ENCODE peak calls at places on chromosomes 13 and 19, in six cellular contexts. One of them, this sample, is unnamed.
A peak's percentile ranks its signal among the peaks of the same experiment; 100 is the strongest.

GRCh38 chr19:513368-514165 is 6.3 kb downstream of the TPGS1 start:
- DNase-seq in IMR-90: no peak
- DNase-seq in trophoblast cell: no peak
- DNase-seq in H1: no peak
- DNase-seq in neuronal stem cell: no peak
- DNase-seq in mesenchymal stem cell: no peak
- DNase-seq in this sample: no peak

GRCh38 chr13:75771818-75772217 is 135.7 kb downstream of the LMO7 start:
- DNase-seq in IMR-90: peak; percentile 91
- DNase-seq in neuronal stem cell: no peak
- DNase-seq in trophoblast cell: no peak
- DNase-seq in mesenchymal stem cell: peak; percentile 72
- DNase-seq in H1: no peak
- DNase-seq in this sample: no peak

GRCh38 chr19:16889429-16889882 is 657 bp downstream of the F2RL3 start:
- DNase-seq in neuronal stem cell: no peak
- DNase-seq in H1: no peak
- DNase-seq in IMR-90: no peak
- DNase-seq in mesenchymal stem cell: peak; percentile 50
- DNase-seq in trophoblast cell: no peak
- DNase-seq in this sample: no peak

GRCh38 chr19:51739466-51740213 is 12.0 kb downstream of the FPR1 start:
- DNase-seq in trophoblast cell: no peak
- DNase-seq in H1: no peak
- DNase-seq in IMR-90: no peak
- DNase-seq in mesenchymal stem cell: no peak
- DNase-seq in neuronal stem cell: no peak
- DNase-seq in this sample: no peak

GRCh38 chr19:5080030-5080644 is 111.2 kb downstream of the KDM4B start:
- DNase-seq in mesenchymal stem cell: no peak
- DNase-seq in IMR-90: no peak
- DNase-seq in H1: no peak
- DNase-seq in neuronal stem cell: no peak
- DNase-seq in trophoblast cell: no peak
- DNase-seq in this sample: no peak

GRCh38 chr19:32406161-32407003 is 812 bp downstream of the DPY19L3 start:
- DNase-seq in neuronal stem cell: no peak
- DNase-seq in H1: no peak
- DNase-seq in mesenchymal stem cell: peak; percentile 38
- DNase-seq in IMR-90: no peak
- DNase-seq in trophoblast cell: peak; percentile 40
- DNase-seq in this sample: no peak

GRCh38 chr13:30142502-30143211 is 164.7 kb downstream of the KATNAL1 start:
- DNase-seq in mesenchymal stem cell: peak; percentile 99
- DNase-seq in IMR-90: peak; percentile 99
- DNase-seq in trophoblast cell: peak; percentile 97
- DNase-seq in H1: no peak
- DNase-seq in neuronal stem cell: no peak
- DNase-seq in this sample: peak; percentile 45

GRCh38 chr19:38270587-38271167 is 6.3 kb downstream of the SPINT2 start:
- DNase-seq in mesenchymal stem cell: no peak
- DNase-seq in neuronal stem cell: no peak
- DNase-seq in IMR-90: peak; percentile 56
- DNase-seq in trophoblast cell: no peak
- DNase-seq in H1: no peak
- DNase-seq in this sample: no peak

GRCh38 chr19:7544626-7545025 is 9.1 kb downstream of the PNPLA6 start:
- DNase-seq in neuronal stem cell: no peak
- DNase-seq in mesenchymal stem cell: no peak
- DNase-seq in trophoblast cell: no peak
- DNase-seq in H1: no peak
- DNase-seq in IMR-90: no peak
- DNase-seq in this sample: no peak

GRCh38 chr19:12666305-12667048 is at the start of the genes MAN2B1 and WDR83:
- DNase-seq in mesenchymal stem cell: peak; percentile 87
- DNase-seq in H1: no peak
- DNase-seq in IMR-90: peak; percentile 52
- DNase-seq in trophoblast cell: peak; percentile 79
- DNase-seq in neuronal stem cell: peak; percentile 80
- DNase-seq in this sample: peak; percentile 89

GRCh38 chr13:85314686-85315085 is 484.5 kb downstream of the SLITRK6 start:
- DNase-seq in mesenchymal stem cell: no peak
- DNase-seq in neuronal stem cell: peak; percentile 14
- DNase-seq in H1: no peak
- DNase-seq in trophoblast cell: no peak
- DNase-seq in IMR-90: no peak
- DNase-seq in this sample: no peak

GRCh38 chr19:39595950-39596349 is 6.4 kb upstream of the LGALS13 start:
- DNase-seq in neuronal stem cell: no peak
- DNase-seq in IMR-90: no peak
- DNase-seq in H1: no peak
- DNase-seq in trophoblast cell: peak; percentile 75
- DNase-seq in mesenchymal stem cell: no peak
- DNase-seq in this sample: no peak

GRCh38 chr13:48942131-48942530 is 33.6 kb upstream of the FNDC3A start:
- DNase-seq in neuronal stem cell: no peak
- DNase-seq in mesenchymal stem cell: peak; percentile 19
- DNase-seq in H1: no peak
- DNase-seq in trophoblast cell: no peak
- DNase-seq in IMR-90: peak; percentile 75
- DNase-seq in this sample: no peak

GRCh38 chr13:72983085-72983768 is 75.6 kb upstream of the KLF5 start:
- DNase-seq in IMR-90: peak; percentile 69
- DNase-seq in neuronal stem cell: no peak
- DNase-seq in H1: no peak
- DNase-seq in trophoblast cell: peak; percentile 90
- DNase-seq in mesenchymal stem cell: peak; percentile 57
- DNase-seq in this sample: no peak

GRCh38 chr13:48066310-48066989 is 28.5 kb downstream of the MED4 start:
- DNase-seq in IMR-90: peak; percentile 16
- DNase-seq in mesenchymal stem cell: no peak
- DNase-seq in trophoblast cell: no peak
- DNase-seq in neuronal stem cell: no peak
- DNase-seq in H1: no peak
- DNase-seq in this sample: no peak

GRCh38 chr19:44003461-44004134 is 841 bp downstream of the ZNF230 start:
- DNase-seq in mesenchymal stem cell: peak; percentile 47
- DNase-seq in trophoblast cell: no peak
- DNase-seq in neuronal stem cell: no peak
- DNase-seq in IMR-90: no peak
- DNase-seq in H1: no peak
- DNase-seq in this sample: no peak

GRCh38 chr19:1590641-1591397 is 1.8 kb downstream of the MBD3 start:
- DNase-seq in neuronal stem cell: no peak
- DNase-seq in mesenchymal stem cell: peak; percentile 40
- DNase-seq in IMR-90: no peak
- DNase-seq in H1: no peak
- DNase-seq in trophoblast cell: no peak
- DNase-seq in this sample: peak; percentile 56

GRCh38 chr13:97224544-97225324 is 2.6 kb downstream of the MBNL2 start:
- DNase-seq in IMR-90: peak; percentile 41
- DNase-seq in trophoblast cell: peak; percentile 27
- DNase-seq in neuronal stem cell: no peak
- DNase-seq in H1: no peak
- DNase-seq in mesenchymal stem cell: peak; percentile 75
- DNase-seq in this sample: no peak

GRCh38 chr19:50897191-50897607 is 14.0 kb downstream of the KLK4 start:
- DNase-seq in neuronal stem cell: no peak
- DNase-seq in mesenchymal stem cell: no peak
- DNase-seq in IMR-90: no peak
- DNase-seq in trophoblast cell: no peak
- DNase-seq in H1: no peak
- DNase-seq in this sample: no peak

GRCh38 chr19:1068111-1069001 is 1.4 kb downstream of the ARHGAP45 start:
- DNase-seq in H1: no peak
- DNase-seq in IMR-90: no peak
- DNase-seq in trophoblast cell: no peak
- DNase-seq in mesenchymal stem cell: no peak
- DNase-seq in neuronal stem cell: no peak
- DNase-seq in this sample: no peak

GRCh38 chr13:34747507-34747906 is 194.6 kb upstream of the NBEA start:
- DNase-seq in mesenchymal stem cell: no peak
- DNase-seq in H1: no peak
- DNase-seq in IMR-90: no peak
- DNase-seq in trophoblast cell: no peak
- DNase-seq in neuronal stem cell: no peak
- DNase-seq in this sample: no peak

GRCh38 chr19:51009061-51009891 is 7.9 kb upstream of the KLK8 start:
- DNase-seq in trophoblast cell: no peak
- DNase-seq in H1: no peak
- DNase-seq in neuronal stem cell: no peak
- DNase-seq in IMR-90: no peak
- DNase-seq in mesenchymal stem cell: no peak
- DNase-seq in this sample: no peak

DNA sequence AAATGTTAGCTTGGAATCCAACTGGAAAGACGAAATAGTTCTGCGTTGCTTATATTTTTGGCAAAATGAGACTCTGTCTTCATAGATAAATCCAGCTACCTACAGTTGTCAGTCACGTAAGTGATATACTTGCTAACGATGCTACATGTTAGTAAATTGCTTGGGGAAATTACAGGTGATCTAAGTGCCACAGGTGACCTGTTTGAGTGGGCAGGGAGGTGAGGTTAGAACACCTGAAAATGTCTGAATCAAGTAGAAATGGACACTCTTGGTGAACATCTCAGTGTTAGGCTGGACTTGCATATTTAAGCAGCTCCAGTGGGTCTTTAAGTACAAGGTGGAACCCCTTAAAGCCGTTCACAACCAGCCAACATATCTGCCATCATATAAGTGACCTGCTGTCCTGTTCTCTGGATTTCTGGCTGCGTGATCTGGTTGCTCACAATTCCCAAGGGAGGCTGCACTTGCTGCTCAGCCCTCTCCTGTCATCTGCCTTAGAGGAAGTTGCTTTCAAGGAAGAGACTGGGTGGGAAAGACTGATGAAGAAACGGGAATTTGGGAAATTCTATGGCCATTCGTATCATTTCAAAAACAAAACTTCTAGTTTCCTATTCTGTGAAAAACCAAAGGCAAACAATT is 244.0 kb downstream of the DCLK1 start:
- DNase-seq in trophoblast cell: no peak
- DNase-seq in H1: no peak
- DNase-seq in mesenchymal stem cell: no peak
- DNase-seq in neuronal stem cell: no peak
- DNase-seq in IMR-90: no peak
- DNase-seq in this sample: no peak
- H4K91ac ChIP-seq in trophoblast cell: no peak overlapping the region
- H4K91ac ChIP-seq in H1: no peak overlapping the region
- H4K91ac ChIP-seq in mesenchymal stem cell: no peak overlapping the region
- H4K91ac ChIP-seq in neuronal stem cell: no peak overlapping the region
- H4K91ac ChIP-seq in IMR-90: no peak overlapping the region
- H4K91ac ChIP-seq in this sample: no peak overlapping the region

DNA sequence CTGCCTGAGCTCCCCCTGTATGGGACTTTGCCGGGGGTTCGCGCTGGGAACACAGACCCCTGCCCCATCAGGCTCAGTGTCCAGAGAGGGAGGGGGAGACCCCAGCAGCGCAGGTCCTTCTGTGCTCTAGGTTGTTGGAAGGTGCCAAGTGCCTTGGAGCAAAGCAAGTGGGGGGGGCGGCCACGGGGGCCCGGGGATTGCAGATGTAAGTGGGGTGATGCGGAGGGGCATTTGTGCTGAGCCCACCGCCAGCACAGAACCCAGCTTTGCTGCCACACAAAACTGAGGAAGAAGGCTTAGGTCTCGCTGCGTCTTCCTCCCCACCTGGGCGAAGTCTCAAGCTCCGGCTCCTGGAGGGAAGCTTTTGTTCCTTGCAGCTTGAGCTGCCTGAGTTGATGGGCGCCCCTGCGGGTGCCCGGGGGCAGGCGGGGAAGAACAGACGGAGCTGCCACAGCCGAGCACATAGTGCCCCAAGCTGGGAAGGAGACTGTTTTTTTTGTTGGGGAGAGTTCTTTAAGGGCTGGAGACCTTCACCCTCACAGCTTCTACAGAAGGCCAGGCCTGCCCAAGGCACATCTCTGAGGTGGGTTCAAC is 1.5 kb upstream of the NTN5 start:
- DNase-seq in trophoblast cell: no peak
- DNase-seq in neuronal stem cell: no peak
- DNase-seq in H1: no peak
- DNase-seq in IMR-90: no peak
- DNase-seq in mesenchymal stem cell: no peak
- DNase-seq in this sample: peak; percentile 65
- H4K91ac ChIP-seq in trophoblast cell: no peak overlapping the region
- H4K91ac ChIP-seq in neuronal stem cell: no peak overlapping the region
- H4K91ac ChIP-seq in H1: peak overlapping the region; percentile 5
- H4K91ac ChIP-seq in IMR-90: no peak overlapping the region
- H4K91ac ChIP-seq in mesenchymal stem cell: peak overlapping the region; percentile 87
- H4K91ac ChIP-seq in this sample: no peak overlapping the region

GRCh38 chr13:112249644-112250610 is 126.2 kb upstream of the SPACA7 start:
- DNase-seq in H1: no peak
- DNase-seq in trophoblast cell: no peak
- DNase-seq in mesenchymal stem cell: no peak
- DNase-seq in IMR-90: no peak
- DNase-seq in neuronal stem cell: no peak
- DNase-seq in this sample: peak; percentile 28

GRCh38 chr13:112248406-112248760 is 127.8 kb upstream of the SPACA7 start:
- DNase-seq in trophoblast cell: no peak
- DNase-seq in mesenchymal stem cell: no peak
- DNase-seq in neuronal stem cell: no peak
- DNase-seq in IMR-90: no peak
- DNase-seq in H1: no peak
- DNase-seq in this sample: no peak

GRCh38 chr13:112247471-112248405 is 128.4 kb upstream of the SPACA7 start:
- DNase-seq in trophoblast cell: no peak
- DNase-seq in mesenchymal stem cell: no peak
- DNase-seq in IMR-90: no peak
- DNase-seq in H1: no peak
- DNase-seq in neuronal stem cell: no peak
- DNase-seq in this sample: no peak

GRCh38 chr13:112250788-112251445 is 125.2 kb upstream of the SPACA7 start:
- DNase-seq in neuronal stem cell: no peak
- DNase-seq in H1: no peak
- DNase-seq in mesenchymal stem cell: no peak
- DNase-seq in trophoblast cell: no peak
- DNase-seq in IMR-90: no peak
- DNase-seq in this sample: no peak

GRCh38 chr13:112248909-112249592 is 127.1 kb upstream of the SPACA7 start:
- DNase-seq in trophoblast cell: no peak
- DNase-seq in neuronal stem cell: no peak
- DNase-seq in mesenchymal stem cell: no peak
- DNase-seq in H1: no peak
- DNase-seq in IMR-90: no peak
- DNase-seq in this sample: no peak
- H4K91ac ChIP-seq in trophoblast cell: no peak overlapping the region
- H4K91ac ChIP-seq in neuronal stem cell: no peak overlapping the region
- H4K91ac ChIP-seq in mesenchymal stem cell: no peak overlapping the region
- H4K91ac ChIP-seq in H1: no peak overlapping the region
- H4K91ac ChIP-seq in IMR-90: no peak overlapping the region
- H4K91ac ChIP-seq in this sample: no peak overlapping the region

GRCh38 chr13:94384217-94384905 is 95.1 kb downstream of the DCT start:
- DNase-seq in neuronal stem cell: no peak
- DNase-seq in trophoblast cell: no peak
- DNase-seq in mesenchymal stem cell: no peak
- DNase-seq in IMR-90: peak; percentile 68
- DNase-seq in H1: no peak
- DNase-seq in this sample: no peak

GRCh38 chr13:94387047-94387446 is 92.4 kb downstream of the DCT start:
- DNase-seq in mesenchymal stem cell: no peak
- DNase-seq in trophoblast cell: no peak
- DNase-seq in H1: no peak
- DNase-seq in IMR-90: no peak
- DNase-seq in neuronal stem cell: no peak
- DNase-seq in this sample: no peak

GRCh38 chr13:94382520-94382919 is 97.0 kb downstream of the DCT start:
- DNase-seq in trophoblast cell: no peak
- DNase-seq in IMR-90: no peak
- DNase-seq in mesenchymal stem cell: no peak
- DNase-seq in H1: no peak
- DNase-seq in neuronal stem cell: no peak
- DNase-seq in this sample: no peak

GRCh38 chr13:94382960-94383359 is 96.5 kb downstream of the DCT start:
- DNase-seq in neuronal stem cell: no peak
- DNase-seq in IMR-90: no peak
- DNase-seq in mesenchymal stem cell: no peak
- DNase-seq in H1: no peak
- DNase-seq in trophoblast cell: no peak
- DNase-seq in this sample: no peak
- H4K91ac ChIP-seq in neuronal stem cell: no peak overlapping the region
- H4K91ac ChIP-seq in IMR-90: no peak overlapping the region
- H4K91ac ChIP-seq in mesenchymal stem cell: no peak overlapping the region
- H4K91ac ChIP-seq in H1: no peak overlapping the region
- H4K91ac ChIP-seq in trophoblast cell: no peak overlapping the region
- H4K91ac ChIP-seq in this sample: no peak overlapping the region